ENCODE peak calls at places on chromosome 4, in six cellular contexts. M, N, R, H, V and Q are unnamed samples.

GRCh38 chr4:168631241-168632151 is 134.6 kb downstream of the PALLD start:
- DNase-seq in M (peak; percentile 38), N (no peak), R (peak; percentile 40), H (peak; percentile 23), V (no peak), Q (peak; percentile 72)

GRCh38 chr4:153788419-153789276 is at the start of gene SFRP2:
- DNase-seq in M (peak; percentile 61), N (no peak), R (no peak), H (peak; percentile 11), V (no peak), Q (peak; percentile 33)

GRCh38 chr4:26857278-26858034 is 3.2 kb upstream of the STIM2 start:
- DNase-seq in M (peak; percentile 68), N (peak; percentile 67), R (peak; percentile 71), H (peak; percentile 91), V (peak; percentile 75), Q (peak; percentile 93)

GRCh38 chr4:114378306-114378903 is 220.2 kb upstream of the UGT8 start:
- DNase-seq in M (peak; percentile 57), N (no peak), R (peak; percentile 80), H (no peak), V (no peak), Q (peak; percentile 57)

GRCh38 chr4:17234678-17235077 is 277.2 kb downstream of the QDPR start:
- DNase-seq in M (no peak), N (no peak), R (no peak), H (no peak), V (no peak), Q (no peak)

GRCh38 chr4:75598390-75598789 is 31.9 kb downstream of the CDKL2 start:
- DNase-seq in M (peak; percentile 38), N (no peak), R (no peak), H (no peak), V (no peak), Q (peak; percentile 11)

GRCh38 chr4:176377705-176378302 is 58.0 kb downstream of the SPCS3 start:
- DNase-seq in M (peak; percentile 40), N (peak; percentile 27), R (no peak), H (no peak), V (no peak), Q (no peak)

GRCh38 chr4:152643153-152644035 is 36.4 kb downstream of the TMEM154 start:
- DNase-seq in M (no peak), N (no peak), R (no peak), H (peak; percentile 48), V (peak; percentile 30), Q (no peak)

GRCh38 chr4:114272226-114272625 is 292.8 kb upstream of the ARSJ start:
- DNase-seq in M (peak; percentile 98), N (peak; percentile 40), R (peak; percentile 98), H (no peak), V (no peak), Q (peak; percentile 58)